ENCODE peak calls at places on chromosomes 6 and 20, in six cellular contexts. I is GM03348; N is NCI-H69; J is dermis microvascular lymphatic vessel endothelial cell; H is RPMI8226; V is stimulated activated naive CD8-positive, alpha-beta T cell treated with anti-CD3 and anti-CD28 coated beads, Interleukin-15, amount 100 ng/mL, for 72 hours. U is an unnamed sample.

GRCh38 chr6:157614026-157614484 is 209.0 kb upstream of the SNX9 start:
- DNase-seq in V (no peak), H (no peak), N (peak), I (peak), J (peak), U (peak)

GRCh38 chr6:43736211-43736786 is 33.7 kb upstream of the VEGFA start:
- DNase-seq in N (no peak), V (no peak), H (no peak), I (no peak), J (no peak), U (no peak)

GRCh38 chr6:28893172-28893799 is 30.5 kb downstream of the TRIM27 start:
- DNase-seq in I (no peak), J (no peak), H (no peak), V (no peak), N (peak), U (no peak)

GRCh38 chr6:30463651-30464618 is 25.4 kb upstream of the HLA-E start:
- DNase-seq in H (peak), J (no peak), V (peak), N (no peak), I (peak), U (peak)

GRCh38 chr6:21099338-21100314 is 493.9 kb upstream of the SOX4 start:
- DNase-seq in J (peak), I (no peak), V (no peak), H (no peak), N (no peak), U (no peak)

GRCh38 chr6:143180860-143181259 is 120.2 kb downstream of the AIG1 start:
- DNase-seq in N (no peak), V (no peak), J (no peak), I (no peak), H (no peak), U (no peak)

GRCh38 chr6:1849686-1850580 is 240.2 kb downstream of the FOXC1 start:
- DNase-seq in I (no peak), V (no peak), N (peak), J (no peak), H (no peak), U (no peak)

GRCh38 chr6:168136001-168136400 is 57.0 kb upstream of the FRMD1 start:
- DNase-seq in J (no peak), I (no peak), H (no peak), V (no peak), N (no peak), U (no peak)

GRCh38 chr6:144785056-144785455 is 499.9 kb downstream of the UTRN start:
- DNase-seq in H (no peak), J (no peak), I (no peak), V (no peak), N (no peak), U (no peak)

GRCh38 chr6:130913119-130913518 is 85.9 kb downstream of the SMLR1 start:
- DNase-seq in I (no peak), V (peak), H (no peak), J (no peak), N (no peak), U (no peak)

GRCh38 chr6:14674867-14675648 is 557.5 kb downstream of the CD83 start:
- DNase-seq in J (no peak), N (no peak), V (no peak), I (no peak), H (no peak), U (no peak)

GRCh38 chr6:170031096-170031471 is 259.8 kb downstream of the DLL1 start:
- DNase-seq in H (no peak), N (peak), I (no peak), V (no peak), J (no peak), U (no peak)

GRCh38 chr20:63005862-63006564 is 751 bp downstream of the BHLHE23 start:
- DNase-seq in V (no peak), N (peak), J (peak), I (no peak), H (no peak), U (no peak)

GRCh38 chr20:17641520-17641964 is 40.5 kb downstream of the RRBP1 start:
- DNase-seq in H (no peak), I (no peak), N (no peak), J (no peak), V (no peak), U (no peak)

GRCh38 chr6:106617302-106617701 is 12.0 kb downstream of the RTN4IP1 start:
- DNase-seq in V (no peak), H (no peak), N (no peak), J (no peak), I (no peak), U (no peak)

GRCh38 chr20:39823239-39823638 is 861.1 kb downstream of the DHX35 start:
- DNase-seq in N (no peak), V (no peak), I (peak), H (no peak), J (no peak), U (no peak)

GRCh38 chr6:18327621-18328548 is 59.3 kb upstream of the RNF144B start:
- DNase-seq in V (no peak), J (no peak), H (peak), I (no peak), N (peak), U (no peak)

GRCh38 chr6:91633374-91634184 is 1046.7 kb upstream of the MAP3K7 start:
- DNase-seq in N (peak), H (peak), J (no peak), V (no peak), I (no peak), U (no peak)

GRCh38 chr6:49606696-49607390 is 29.8 kb downstream of the RHAG start:
- DNase-seq in N (peak), I (peak), J (peak), H (peak), V (peak), U (peak)

GRCh38 chr6:45371924-45372582 is 5.7 kb downstream of the SUPT3H start:
- DNase-seq in J (no peak), I (no peak), N (no peak), V (no peak), H (no peak), U (no peak)

GRCh38 chr6:56348578-56348977 is 101.2 kb upstream of the COL21A1 start:
- DNase-seq in I (no peak), H (no peak), J (no peak), V (no peak), N (no peak), U (no peak)

GRCh38 chr6:40755749-40756452 is 168.7 kb upstream of the LRFN2 start:
- DNase-seq in V (no peak), J (peak), I (peak), N (no peak), H (no peak), U (no peak)

GRCh38 chr6:149221774-149222070 is 95.8 kb upstream of the TAB2 start:
- DNase-seq in J (no peak), I (peak), N (no peak), V (no peak), H (no peak), U (no peak)

GRCh38 chr6:901696-902455 is 208.9 kb upstream of the EXOC2 start:
- DNase-seq in J (no peak), V (no peak), I (no peak), N (no peak), H (no peak), U (no peak)

GRCh38 chr20:12112089-12112474 is 194.4 kb downstream of the BTBD3 start:
- DNase-seq in V (no peak), I (no peak), N (no peak), H (no peak), J (no peak), U (no peak)

U was measured in CD8-positive, alpha-beta memory T cell.